ENCODE peak calls at places on chromosome 1, in four cellular contexts. R is activated CD4-positive, alpha-beta T cell treated with anti-CD3 and anti-CD28 coated beads, Interleukin-2, amount 50 U/mL, for 24 hours; Q is SW480; E is lung microvascular endothelial cell. K is an unnamed sample.

GRCh38 chr1:95085376-95085775 is 12.6 kb upstream of the ALG14 start:
- DNase-seq in R (no peak), Q (no peak), E (no peak), K (no peak)

GRCh38 chr1:206575894-206576737 is 36.1 kb downstream of the EIF2D start:
- DNase-seq in R (no peak), Q (no peak), E (peak; percentile 61), K (no peak)

GRCh38 chr1:65276197-65276884 is 33.0 kb upstream of the DNAJC6 start:
- DNase-seq in R (no peak), Q (no peak), E (no peak), K (no peak)

GRCh38 chr1:168321945-168322344 is 41.3 kb downstream of the TBX19 start:
- DNase-seq in R (no peak), Q (peak; percentile 54), E (peak; percentile 57), K (no peak)

GRCh38 chr1:43395523-43395922 is 5.8 kb downstream of the SZT2 start:
- DNase-seq in R (no peak), Q (no peak), E (no peak), K (no peak)

GRCh38 chr1:24928631-24929090 is 1.4 kb downstream of the RUNX3 start:
- DNase-seq in R (no peak), Q (no peak), E (no peak), K (no peak)

GRCh38 chr1:245825128-245825901 is 670.5 kb downstream of the KIF26B start:
- DNase-seq in R (no peak), Q (no peak), E (peak; percentile 53), K (no peak)

GRCh38 chr1:33319186-33319948 is 1.5 kb downstream of the A3GALT2 start:
- DNase-seq in R (no peak), Q (no peak), E (no peak), K (no peak)

GRCh38 chr1:18676431-18676830 is 45.8 kb downstream of the PAX7 start:
- DNase-seq in R (no peak), Q (no peak), E (no peak), K (no peak)

GRCh38 chr1:5399771-5400170 is 592.5 kb downstream of the NPHP4 start:
- DNase-seq in R (no peak), Q (no peak), E (no peak), K (no peak)

GRCh38 chr1:169689395-169689794 is 22.0 kb downstream of the SELL start:
- DNase-seq in R (no peak), Q (no peak), E (no peak), K (no peak)

GRCh38 chr1:99986656-99987225 is 16.9 kb downstream of the SLC35A3 start:
- DNase-seq in R (no peak), Q (no peak), E (peak; percentile 27), K (no peak)